ENCODE peak calls at places on chromosomes 6 and 20, in nine cellular contexts. One of them, this sample, is unnamed.

GRCh38 chr20:12596863-12597262 is 411.9 kb upstream of the SPTLC3 start:
- DNase-seq in heart left ventricle: no peak
- DNase-seq in IMR-90: no peak
- DNase-seq in HFF-Myc: no peak
- DNase-seq in cerebellar cortex: no peak
- DNase-seq in T-helper 17 cell: no peak
- DNase-seq in NCI-H1417: no peak
- DNase-seq in stimulated activated CD4-positive, alpha-beta T cell treated with anti-CD3 and anti-CD28 coated beads, TNF-alpha, amount 100 ng/mL, for 48 hours: no peak
- DNase-seq in uterus: no peak
- DNase-seq in this sample: no peak

GRCh38 chr6:7644394-7644793 is 54.4 kb downstream of the SNRNP48 start:
- DNase-seq in heart left ventricle: no peak
- DNase-seq in IMR-90: no peak
- DNase-seq in HFF-Myc: no peak
- DNase-seq in cerebellar cortex: no peak
- DNase-seq in T-helper 17 cell: no peak
- DNase-seq in NCI-H1417: no peak
- DNase-seq in stimulated activated CD4-positive, alpha-beta T cell treated with anti-CD3 and anti-CD28 coated beads, TNF-alpha, amount 100 ng/mL, for 48 hours: no peak
- DNase-seq in uterus: no peak
- DNase-seq in this sample: no peak

GRCh38 chr6:12851123-12851695 is 134.6 kb downstream of the PHACTR1 start:
- DNase-seq in heart left ventricle: no peak
- DNase-seq in IMR-90: no peak
- DNase-seq in HFF-Myc: no peak
- DNase-seq in cerebellar cortex: no peak
- DNase-seq in T-helper 17 cell: no peak
- DNase-seq in NCI-H1417: no peak
- DNase-seq in stimulated activated CD4-positive, alpha-beta T cell treated with anti-CD3 and anti-CD28 coated beads, TNF-alpha, amount 100 ng/mL, for 48 hours: no peak
- DNase-seq in uterus: no peak
- DNase-seq in this sample: no peak

GRCh38 chr6:19719691-19720127 is 117.5 kb upstream of the ID4 start:
- DNase-seq in heart left ventricle: no peak
- DNase-seq in IMR-90: peak
- DNase-seq in HFF-Myc: peak
- DNase-seq in cerebellar cortex: peak
- DNase-seq in T-helper 17 cell: no peak
- DNase-seq in NCI-H1417: no peak
- DNase-seq in stimulated activated CD4-positive, alpha-beta T cell treated with anti-CD3 and anti-CD28 coated beads, TNF-alpha, amount 100 ng/mL, for 48 hours: no peak
- DNase-seq in uterus: no peak
- DNase-seq in this sample: no peak

GRCh38 chr6:85715797-85716196 is 73.1 kb upstream of the SYNCRIP start:
- DNase-seq in heart left ventricle: no peak
- DNase-seq in IMR-90: no peak
- DNase-seq in HFF-Myc: no peak
- DNase-seq in cerebellar cortex: no peak
- DNase-seq in T-helper 17 cell: no peak
- DNase-seq in NCI-H1417: no peak
- DNase-seq in stimulated activated CD4-positive, alpha-beta T cell treated with anti-CD3 and anti-CD28 coated beads, TNF-alpha, amount 100 ng/mL, for 48 hours: no peak
- DNase-seq in uterus: no peak
- DNase-seq in this sample: no peak

GRCh38 chr20:13174402-13174801 is 46.7 kb upstream of the ISM1 start:
- DNase-seq in heart left ventricle: no peak
- DNase-seq in IMR-90: no peak
- DNase-seq in HFF-Myc: no peak
- DNase-seq in cerebellar cortex: no peak
- DNase-seq in T-helper 17 cell: no peak
- DNase-seq in NCI-H1417: no peak
- DNase-seq in stimulated activated CD4-positive, alpha-beta T cell treated with anti-CD3 and anti-CD28 coated beads, TNF-alpha, amount 100 ng/mL, for 48 hours: no peak
- DNase-seq in uterus: no peak
- DNase-seq in this sample: no peak

GRCh38 chr6:29745386-29745785 is 22.2 kb downstream of the HLA-F start:
- DNase-seq in heart left ventricle: no peak
- DNase-seq in IMR-90: no peak
- DNase-seq in HFF-Myc: no peak
- DNase-seq in cerebellar cortex: no peak
- DNase-seq in T-helper 17 cell: no peak
- DNase-seq in NCI-H1417: no peak
- DNase-seq in stimulated activated CD4-positive, alpha-beta T cell treated with anti-CD3 and anti-CD28 coated beads, TNF-alpha, amount 100 ng/mL, for 48 hours: no peak
- DNase-seq in uterus: no peak
- DNase-seq in this sample: no peak

GRCh38 chr20:10670521-10671220 is 3.1 kb downstream of the JAG1 start:
- DNase-seq in heart left ventricle: peak
- DNase-seq in IMR-90: peak
- DNase-seq in HFF-Myc: no peak
- DNase-seq in cerebellar cortex: no peak
- DNase-seq in T-helper 17 cell: no peak
- DNase-seq in NCI-H1417: no peak
- DNase-seq in stimulated activated CD4-positive, alpha-beta T cell treated with anti-CD3 and anti-CD28 coated beads, TNF-alpha, amount 100 ng/mL, for 48 hours: no peak
- DNase-seq in uterus: no peak
- DNase-seq in this sample: no peak

GRCh38 chr20:32742322-32743236 is 688 bp downstream of the COMMD7 start:
- DNase-seq in heart left ventricle: no peak
- DNase-seq in IMR-90: no peak
- DNase-seq in HFF-Myc: no peak
- DNase-seq in cerebellar cortex: peak
- DNase-seq in T-helper 17 cell: no peak
- DNase-seq in NCI-H1417: peak
- DNase-seq in stimulated activated CD4-positive, alpha-beta T cell treated with anti-CD3 and anti-CD28 coated beads, TNF-alpha, amount 100 ng/mL, for 48 hours: no peak
- DNase-seq in uterus: no peak
- DNase-seq in this sample: no peak